ENCODE peak calls at places on chromosomes 1 and 21, in four cellular contexts. One of them, this sample, is unnamed.

GRCh38 chr1:6118415-6118814 is 61.7 kb downstream of the CHD5 start:
- DNase-seq in astrocyte of the cerebellum: no peak
- DNase-seq in neural progenitor cell: no peak
- DNase-seq in stimulated activated naive CD8-positive, alpha-beta T cell treated with anti-CD3 and anti-CD28 coated beads, Interleukin-15, Interleukin-2, amounts not matched to agents 100 U/mL and 50 U/mL, for 24 hours: no peak
- DNase-seq in this sample: no peak

GRCh38 chr1:19861034-19861433 is 21.2 kb upstream of the OTUD3 start:
- DNase-seq in astrocyte of the cerebellum: no peak
- DNase-seq in neural progenitor cell: no peak
- DNase-seq in stimulated activated naive CD8-positive, alpha-beta T cell treated with anti-CD3 and anti-CD28 coated beads, Interleukin-15, Interleukin-2, amounts not matched to agents 100 U/mL and 50 U/mL, for 24 hours: no peak
- DNase-seq in this sample: no peak

GRCh38 chr1:96482615-96483014 is 239.0 kb upstream of the PTBP2 start:
- DNase-seq in astrocyte of the cerebellum: no peak
- DNase-seq in neural progenitor cell: peak
- DNase-seq in stimulated activated naive CD8-positive, alpha-beta T cell treated with anti-CD3 and anti-CD28 coated beads, Interleukin-15, Interleukin-2, amounts not matched to agents 100 U/mL and 50 U/mL, for 24 hours: no peak
- DNase-seq in this sample: no peak

GRCh38 chr1:246791303-246791918 is 67.2 kb downstream of the SCCPDH start:
- DNase-seq in astrocyte of the cerebellum: no peak
- DNase-seq in neural progenitor cell: no peak
- DNase-seq in stimulated activated naive CD8-positive, alpha-beta T cell treated with anti-CD3 and anti-CD28 coated beads, Interleukin-15, Interleukin-2, amounts not matched to agents 100 U/mL and 50 U/mL, for 24 hours: no peak
- DNase-seq in this sample: no peak

GRCh38 chr1:9723926-9724325 is 72.4 kb downstream of the PIK3CD start:
- DNase-seq in astrocyte of the cerebellum: no peak
- DNase-seq in neural progenitor cell: no peak
- DNase-seq in stimulated activated naive CD8-positive, alpha-beta T cell treated with anti-CD3 and anti-CD28 coated beads, Interleukin-15, Interleukin-2, amounts not matched to agents 100 U/mL and 50 U/mL, for 24 hours: no peak
- DNase-seq in this sample: no peak

GRCh38 chr21:42929969-42930368 is 4.5 kb upstream of the ERVH48-1 start:
- DNase-seq in astrocyte of the cerebellum: no peak
- DNase-seq in neural progenitor cell: no peak
- DNase-seq in stimulated activated naive CD8-positive, alpha-beta T cell treated with anti-CD3 and anti-CD28 coated beads, Interleukin-15, Interleukin-2, amounts not matched to agents 100 U/mL and 50 U/mL, for 24 hours: no peak
- DNase-seq in this sample: no peak

GRCh38 chr1:27574871-27575831 is 28.8 kb downstream of the AHDC1 start:
- DNase-seq in astrocyte of the cerebellum: peak
- DNase-seq in neural progenitor cell: peak
- DNase-seq in stimulated activated naive CD8-positive, alpha-beta T cell treated with anti-CD3 and anti-CD28 coated beads, Interleukin-15, Interleukin-2, amounts not matched to agents 100 U/mL and 50 U/mL, for 24 hours: no peak
- DNase-seq in this sample: peak

GRCh38 chr1:113027449-113027848 is 45.5 kb upstream of the LRIG2 start:
- DNase-seq in astrocyte of the cerebellum: no peak
- DNase-seq in neural progenitor cell: no peak
- DNase-seq in stimulated activated naive CD8-positive, alpha-beta T cell treated with anti-CD3 and anti-CD28 coated beads, Interleukin-15, Interleukin-2, amounts not matched to agents 100 U/mL and 50 U/mL, for 24 hours: no peak
- DNase-seq in this sample: no peak

GRCh38 chr1:234980224-234980656 is 148.4 kb downstream of the TOMM20 start:
- DNase-seq in astrocyte of the cerebellum: no peak
- DNase-seq in neural progenitor cell: no peak
- DNase-seq in stimulated activated naive CD8-positive, alpha-beta T cell treated with anti-CD3 and anti-CD28 coated beads, Interleukin-15, Interleukin-2, amounts not matched to agents 100 U/mL and 50 U/mL, for 24 hours: no peak
- DNase-seq in this sample: no peak

GRCh38 chr1:27934818-27935549 is at the start of gene SMPDL3B:
- DNase-seq in astrocyte of the cerebellum: no peak
- DNase-seq in neural progenitor cell: peak
- DNase-seq in stimulated activated naive CD8-positive, alpha-beta T cell treated with anti-CD3 and anti-CD28 coated beads, Interleukin-15, Interleukin-2, amounts not matched to agents 100 U/mL and 50 U/mL, for 24 hours: peak
- DNase-seq in this sample: peak

GRCh38 chr1:228156518-228156875 is 6.8 kb downstream of the GJC2 start:
- DNase-seq in astrocyte of the cerebellum: no peak
- DNase-seq in neural progenitor cell: no peak
- DNase-seq in stimulated activated naive CD8-positive, alpha-beta T cell treated with anti-CD3 and anti-CD28 coated beads, Interleukin-15, Interleukin-2, amounts not matched to agents 100 U/mL and 50 U/mL, for 24 hours: no peak
- DNase-seq in this sample: no peak

GRCh38 chr1:40770296-40771070 is 13.1 kb upstream of the KCNQ4 start:
- DNase-seq in astrocyte of the cerebellum: no peak
- DNase-seq in neural progenitor cell: no peak
- DNase-seq in stimulated activated naive CD8-positive, alpha-beta T cell treated with anti-CD3 and anti-CD28 coated beads, Interleukin-15, Interleukin-2, amounts not matched to agents 100 U/mL and 50 U/mL, for 24 hours: no peak
- DNase-seq in this sample: no peak

GRCh38 chr1:182301026-182301436 is 90.6 kb downstream of the GLUL start:
- DNase-seq in astrocyte of the cerebellum: no peak
- DNase-seq in neural progenitor cell: no peak
- DNase-seq in stimulated activated naive CD8-positive, alpha-beta T cell treated with anti-CD3 and anti-CD28 coated beads, Interleukin-15, Interleukin-2, amounts not matched to agents 100 U/mL and 50 U/mL, for 24 hours: no peak
- DNase-seq in this sample: no peak

GRCh38 chr1:46131727-46132528 is 501 bp downstream of the PIK3R3 start:
- DNase-seq in astrocyte of the cerebellum: no peak
- DNase-seq in neural progenitor cell: peak
- DNase-seq in stimulated activated naive CD8-positive, alpha-beta T cell treated with anti-CD3 and anti-CD28 coated beads, Interleukin-15, Interleukin-2, amounts not matched to agents 100 U/mL and 50 U/mL, for 24 hours: peak
- DNase-seq in this sample: peak

GRCh38 chr1:54681396-54681795 is 34.3 kb upstream of the TTC4 start:
- DNase-seq in astrocyte of the cerebellum: no peak
- DNase-seq in neural progenitor cell: peak
- DNase-seq in stimulated activated naive CD8-positive, alpha-beta T cell treated with anti-CD3 and anti-CD28 coated beads, Interleukin-15, Interleukin-2, amounts not matched to agents 100 U/mL and 50 U/mL, for 24 hours: no peak
- DNase-seq in this sample: no peak

GRCh38 chr1:22142315-22143064 is 407 bp downstream of the WNT4 start:
- DNase-seq in astrocyte of the cerebellum: no peak
- DNase-seq in neural progenitor cell: peak
- DNase-seq in stimulated activated naive CD8-positive, alpha-beta T cell treated with anti-CD3 and anti-CD28 coated beads, Interleukin-15, Interleukin-2, amounts not matched to agents 100 U/mL and 50 U/mL, for 24 hours: peak
- DNase-seq in this sample: peak

This sample was measured in HuH-7.